ENCODE peak calls at places on chromosomes 6 and 20, in five cellular contexts. D, K, U, W and B are unnamed samples.

GRCh38 chr20:50982372-50982771 is 23.8 kb downstream of the MOCS3 start:
- DNase-seq in D (no peak), K (no peak), U (no peak), W (no peak), B (no peak)

GRCh38 chr6:151084275-151084674 is 155.5 kb upstream of the AKAP12 start:
- DNase-seq in D (no peak), K (no peak), U (no peak), W (no peak), B (no peak)

GRCh38 chr20:8790442-8791074 is 278.3 kb upstream of the PLCB4 start:
- DNase-seq in D (peak), K (no peak), U (no peak), W (peak), B (no peak)

GRCh38 chr20:10571313-10571815 is 102.4 kb downstream of the JAG1 start:
- DNase-seq in D (no peak), K (no peak), U (no peak), W (no peak), B (no peak)

GRCh38 chr6:22467645-22468044 is 101.7 kb upstream of the HDGFL1 start:
- DNase-seq in D (no peak), K (no peak), U (no peak), W (no peak), B (no peak)

GRCh38 chr6:43115365-43115764 is 39.3 kb downstream of the PTK7 start:
- DNase-seq in D (no peak), K (no peak), U (no peak), W (peak), B (no peak)

GRCh38 chr6:31568537-31568961 is 3.5 kb upstream of the LTA start:
- DNase-seq in D (no peak), K (no peak), U (peak), W (no peak), B (no peak)

GRCh38 chr6:159879829-159880228 is 11.0 kb upstream of the MAS1 start:
- DNase-seq in D (no peak), K (no peak), U (no peak), W (no peak), B (no peak)

GRCh38 chr6:12545837-12546658 is 170.5 kb upstream of the PHACTR1 start:
- DNase-seq in D (no peak), K (no peak), U (no peak), W (no peak), B (no peak)

GRCh38 chr6:79666633-79667032 is 35.5 kb downstream of the SH3BGRL2 start:
- DNase-seq in D (no peak), K (no peak), U (no peak), W (no peak), B (no peak)

GRCh38 chr6:151699719-151700118 is 107.8 kb upstream of the ESR1 start:
- DNase-seq in D (no peak), K (no peak), U (no peak), W (no peak), B (no peak)

GRCh38 chr6:149410557-149410956 is 10.5 kb downstream of the SUMO4 start:
- DNase-seq in D (no peak), K (no peak), U (no peak), W (no peak), B (no peak)

GRCh38 chr6:3940703-3941102 is 91.5 kb downstream of the FAM50B start:
- DNase-seq in D (no peak), K (no peak), U (no peak), W (no peak), B (no peak)

GRCh38 chr20:57614490-57615471 is 5.4 kb downstream of the ZBP1 start:
- DNase-seq in D (no peak), K (no peak), U (no peak), W (no peak), B (no peak)

GRCh38 chr6:135423649-135424128 is 73.9 kb downstream of the AHI1 start:
- DNase-seq in D (peak), K (no peak), U (peak), W (peak), B (no peak)

GRCh38 chr6:132703936-132704335 is 9.9 kb downstream of the VNN1 start:
- DNase-seq in D (no peak), K (no peak), U (no peak), W (no peak), B (no peak)

GRCh38 chr20:63577317-63577894 is 3.4 kb upstream of the HELZ2 start:
- DNase-seq in D (peak), K (no peak), U (no peak), W (no peak), B (no peak)

GRCh38 chr6:48318670-48319069 is 207.7 kb upstream of the PTCHD4 start:
- DNase-seq in D (no peak), K (no peak), U (no peak), W (no peak), B (no peak)

GRCh38 chr6:138869343-138869742 is 73.5 kb downstream of the ECT2L start:
- DNase-seq in D (no peak), K (no peak), U (no peak), W (no peak), B (no peak)

GRCh38 chr6:106253194-106253593 is 72.4 kb downstream of the ATG5 start:
- DNase-seq in D (no peak), K (no peak), U (no peak), W (no peak), B (no peak)

GRCh38 chr6:88251261-88251660 is 85.1 kb upstream of the CNR1 start:
- DNase-seq in D (no peak), K (no peak), U (no peak), W (no peak), B (no peak)

GRCh38 chr6:106563614-106564013 is 65.7 kb downstream of the RTN4IP1 start:
- DNase-seq in D (no peak), K (no peak), U (no peak), W (no peak), B (no peak)

GRCh38 chr6:1498491-1499113 is 109.2 kb downstream of the FOXF2 start:
- DNase-seq in D (no peak), K (no peak), U (no peak), W (no peak), B (no peak)

GRCh38 chr6:139569561-139569960 is 195.1 kb upstream of the CITED2 start:
- DNase-seq in D (no peak), K (no peak), U (no peak), W (no peak), B (no peak)

GRCh38 chr6:40623931-40624330 is 36.8 kb upstream of the LRFN2 start:
- DNase-seq in D (no peak), K (no peak), U (no peak), W (no peak), B (no peak)

GRCh38 chr6:40630046-40630445 is 42.9 kb upstream of the LRFN2 start:
- DNase-seq in D (peak), K (no peak), U (no peak), W (no peak), B (no peak)

GRCh38 chr6:40629463-40629862 is 42.3 kb upstream of the LRFN2 start:
- DNase-seq in D (no peak), K (no peak), U (no peak), W (no peak), B (no peak)

GRCh38 chr6:40626886-40627285 is 39.7 kb upstream of the LRFN2 start:
- DNase-seq in D (no peak), K (no peak), U (no peak), W (no peak), B (no peak)

GRCh38 chr6:40627316-40627715 is 40.2 kb upstream of the LRFN2 start:
- DNase-seq in D (no peak), K (no peak), U (no peak), W (no peak), B (no peak)
- TF ChIP-seq TAF1 in D (no peak), K (no peak), U (no peak), W (no peak), B (no peak)

GRCh38 chr20:59004493-59004762 is 2.6 kb downstream of the CTSZ start:
- DNase-seq in D (no peak), K (no peak), U (no peak), W (no peak), B (peak)

GRCh38 chr20:59006167-59006863 is 739 bp downstream of the CTSZ start:
- DNase-seq in D (no peak), K (no peak), U (no peak), W (no peak), B (no peak)

GRCh38 chr20:59005523-59006166 is 1.4 kb downstream of the CTSZ start:
- DNase-seq in D (no peak), K (no peak), U (no peak), W (no peak), B (no peak)

GRCh38 chr20:59003836-59004492 is 3.1 kb downstream of the CTSZ start:
- DNase-seq in D (no peak), K (no peak), U (no peak), W (no peak), B (no peak)

DNA sequence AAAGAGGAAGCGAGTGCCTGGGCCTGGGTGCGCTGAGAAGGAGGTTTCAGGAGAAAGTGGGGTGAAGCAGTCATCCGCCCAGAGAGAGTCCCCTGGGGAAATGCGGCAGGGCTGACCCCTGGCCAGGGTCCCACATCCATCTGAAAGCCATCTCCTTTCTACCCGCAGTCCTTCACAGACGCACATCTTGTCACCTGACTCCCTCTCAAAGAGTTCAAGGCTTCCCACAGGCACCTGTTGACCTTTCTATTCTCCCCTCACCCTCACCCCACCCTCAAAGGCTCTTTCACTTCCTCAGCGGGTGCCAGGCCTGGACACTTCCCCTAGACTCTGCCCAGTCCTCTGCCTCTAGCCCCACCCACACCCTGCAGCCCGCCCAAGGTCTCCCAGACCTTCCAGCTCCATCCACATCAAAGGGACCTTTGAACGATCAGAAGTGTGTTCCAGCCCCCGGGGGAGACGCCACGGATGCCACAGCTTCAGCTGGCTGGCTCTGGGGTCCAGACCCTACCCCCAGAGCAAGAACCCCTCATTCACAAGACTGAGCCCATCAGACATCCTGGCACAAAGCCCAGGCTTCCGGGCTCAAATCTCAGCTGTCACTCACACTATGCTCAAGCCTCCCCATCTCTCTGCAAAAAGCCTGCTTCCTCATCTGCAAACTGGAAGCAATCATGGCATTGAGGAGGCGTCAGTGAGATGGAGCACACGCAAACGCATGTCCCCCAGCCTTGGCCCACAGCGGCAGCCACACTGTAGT is 2.1 kb downstream of the CTSZ start:
- DNase-seq in D (no peak), K (peak), U (peak), W (no peak), B (peak)
- TF ChIP-seq POLR2AphosphoS5 in D (no peak), K (peak), U (peak), W (no peak), B (peak)

GRCh38 chr6:98657764-98658163 is 176.6 kb upstream of the POU3F2 start:
- DNase-seq in D (no peak), K (no peak), U (no peak), W (peak), B (no peak)
- TF ChIP-seq TAF1 in D (no peak), K (no peak), U (no peak), W (no peak), B (no peak)

DNA sequence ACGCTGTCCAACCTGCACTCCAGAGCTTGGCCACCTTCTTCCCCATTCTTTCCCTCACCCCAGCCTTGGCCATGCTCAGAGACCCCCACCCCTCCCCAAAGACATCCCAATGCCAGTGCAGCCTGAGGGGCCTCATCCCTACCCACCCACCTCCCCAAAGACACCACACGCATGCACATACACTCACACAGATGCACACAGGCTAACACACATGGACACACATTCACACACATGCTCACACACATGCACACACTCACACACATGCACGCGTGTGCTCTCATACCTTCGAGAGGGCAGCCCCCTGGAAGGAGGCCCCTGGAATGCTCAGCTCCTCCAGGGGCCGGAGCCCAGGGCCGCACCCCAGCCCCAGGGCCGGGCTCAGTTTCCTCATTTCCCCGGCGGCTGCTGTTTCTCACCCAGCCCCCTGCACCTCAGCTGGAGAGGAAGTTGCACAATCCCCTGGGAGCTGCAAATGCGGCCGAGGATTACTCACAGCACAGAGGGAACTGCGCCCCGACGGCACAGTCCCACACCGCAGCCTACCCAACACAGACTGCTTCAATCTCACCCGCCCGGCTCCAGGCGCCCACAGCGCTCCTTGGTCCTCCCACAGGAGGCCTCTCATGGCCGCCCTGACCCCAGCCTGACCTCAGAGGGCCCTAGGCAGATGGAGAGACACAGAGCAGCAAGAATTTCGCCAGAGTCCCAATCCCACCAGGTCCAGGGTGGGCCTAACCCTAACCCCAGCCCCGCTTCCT is 12.1 kb downstream of the TFEB start:
- DNase-seq in D (no peak), K (peak), U (no peak), W (peak), B (peak)
- TF ChIP-seq POLR2AphosphoS5 in D (no peak), K (peak), U (peak), W (no peak), B (peak)

DNA sequence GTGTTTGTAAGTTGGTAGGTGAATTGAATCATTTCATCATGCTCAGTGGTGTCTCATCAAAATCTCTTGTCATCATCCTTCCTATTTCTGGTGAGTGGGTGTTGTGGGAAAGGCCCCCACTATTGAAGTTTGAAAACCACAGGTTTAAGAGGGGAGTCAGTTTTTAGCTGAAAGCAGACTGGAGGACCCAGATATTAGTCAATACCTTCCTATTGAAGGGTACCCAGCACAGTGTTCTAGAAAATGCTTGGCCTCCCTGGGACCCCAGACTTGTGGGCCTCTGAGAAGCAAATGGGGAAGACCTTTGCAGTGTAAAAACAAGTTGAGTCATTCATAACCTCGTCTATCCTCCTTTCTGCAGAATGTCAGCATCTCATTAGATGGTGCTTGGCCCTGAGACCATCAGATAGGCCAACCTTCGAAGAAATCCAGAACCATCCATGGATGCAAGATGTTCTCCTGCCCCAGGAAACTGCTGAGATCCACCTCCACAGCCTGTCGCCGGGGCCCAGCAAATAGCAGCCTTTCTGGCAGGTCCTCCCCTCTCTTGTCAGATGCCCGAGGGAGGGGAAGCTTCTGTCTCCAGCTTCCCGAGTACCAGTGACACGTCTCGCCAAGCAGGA is 3.7 kb downstream of the PIM1 start:
- DNase-seq in D (no peak), K (no peak), U (no peak), W (peak), B (no peak)
- TF ChIP-seq TAF1 in D (no peak), K (no peak), U (no peak), W (no peak), B (no peak)

DNA sequence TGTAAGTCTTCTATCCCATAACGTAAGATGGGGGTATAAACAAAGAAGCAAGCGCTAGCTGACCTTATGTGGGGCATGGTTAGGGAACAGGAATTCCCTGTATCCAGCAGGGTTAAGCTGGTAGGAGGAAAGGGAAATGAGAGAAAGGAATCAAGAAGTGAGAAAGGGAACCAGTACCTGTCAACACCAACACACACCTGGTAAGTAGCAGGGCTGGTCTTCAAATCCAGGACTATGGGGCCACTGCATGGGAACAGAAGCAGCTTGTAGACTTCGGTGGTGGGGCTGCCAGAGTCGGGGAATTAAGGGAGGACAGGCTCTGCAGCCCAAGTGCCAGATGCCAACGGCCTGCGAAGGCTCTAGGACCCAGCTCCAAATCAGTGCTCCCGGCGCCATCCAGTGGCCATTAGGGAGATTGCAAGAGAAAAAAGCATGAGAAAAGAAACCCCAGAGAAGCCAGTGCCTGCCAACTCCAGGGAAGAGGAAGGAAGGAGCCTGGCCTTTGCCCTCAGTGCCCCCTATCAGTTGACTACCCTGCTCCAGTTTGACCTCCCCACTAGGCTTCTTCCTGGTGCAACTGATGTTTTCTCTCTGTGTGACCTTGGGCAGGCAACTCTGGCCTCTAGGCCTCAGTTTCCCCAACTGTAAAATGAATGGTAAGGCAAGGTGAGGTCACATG is 15.8 kb upstream of the RBPJL start:
- DNase-seq in D (peak), K (peak), U (no peak), W (peak), B (peak)
- TF ChIP-seq POLR2AphosphoS5 in D (no peak), K (no peak), U (no peak), W (no peak), B (no peak)

GRCh38 chr6:83114164-83114563 is 46.7 kb downstream of the DOP1A start:
- DNase-seq in D (no peak), K (no peak), U (no peak), W (no peak), B (no peak)
- TF ChIP-seq TAF1 in D (no peak), K (no peak), U (no peak), W (no peak), B (no peak)

DNA sequence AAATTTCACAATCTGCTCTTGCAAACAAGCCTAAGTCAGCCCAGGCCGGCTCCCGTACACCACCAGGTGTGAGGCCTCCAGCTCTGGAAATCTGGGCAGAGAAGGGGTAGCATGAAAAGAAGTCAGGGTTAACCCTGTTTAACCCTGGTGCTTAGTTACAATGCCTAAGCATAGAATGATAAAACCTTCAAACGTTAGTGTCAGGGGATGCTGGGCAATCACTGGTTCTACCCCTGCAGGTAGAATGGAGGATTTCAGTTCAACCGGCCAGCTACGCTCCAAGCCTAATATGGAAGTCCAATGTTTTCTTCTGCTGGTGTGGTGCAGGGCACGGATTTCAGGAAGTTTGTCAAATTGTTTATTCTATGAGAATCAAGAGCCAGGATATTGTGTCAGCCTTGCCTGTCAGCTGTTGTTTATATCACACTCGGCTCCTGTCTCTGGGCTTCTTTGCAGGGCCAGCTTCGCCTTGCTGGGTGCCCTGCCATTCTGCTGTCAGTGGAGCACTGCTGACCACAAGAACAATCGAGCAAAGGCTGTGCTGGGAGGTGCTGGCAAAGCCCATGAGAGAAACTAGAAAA is 20.2 kb upstream of the CD93 start:
- DNase-seq in D (no peak), K (no peak), U (no peak), W (no peak), B (no peak)
- TF ChIP-seq POLR2AphosphoS5 in D (no peak), K (no peak), U (no peak), W (no peak), B (no peak)